ENCODE peak calls at places on chromosomes 16 and 17, in four cellular contexts. E is IMR-90, Y is H9, V is trophoblast cell. I is an unnamed sample.
A peak's percentile ranks its signal among the peaks of the same experiment; 100 is the strongest.

GRCh38 chr17:37490022-37490587 is 414 bp downstream of the DUSP14 start:
- DNase-seq in E (peak; percentile 45), V (peak; percentile 82), Y (peak; percentile 80), I (peak; percentile 66)

GRCh38 chr17:56870163-56870651 is 36.3 kb downstream of the DGKE start:
- DNase-seq in Y (no peak), V (peak; percentile 87), E (peak; percentile 18), I (no peak)

GRCh38 chr16:12271006-12271405 is 294.5 kb downstream of the SNX29 start:
- DNase-seq in Y (peak; percentile 69), V (peak; percentile 62), E (peak; percentile 32), I (peak; percentile 9)

GRCh38 chr17:82126479-82127314 is 28.7 kb upstream of the FASN start:
- DNase-seq in E (no peak), Y (no peak), V (no peak), I (no peak)

GRCh38 chr16:55436587-55436986 is 42.4 kb upstream of the MMP2 start:
- DNase-seq in V (no peak), E (no peak), Y (no peak), I (no peak)

GRCh38 chr17:78105551-78105950 is 23.0 kb downstream of the TMC6 start:
- DNase-seq in V (no peak), E (peak; percentile 5), Y (no peak), I (no peak)

GRCh38 chr16:66650707-66651473 is 45.7 kb downstream of the CMTM4 start:
- DNase-seq in V (peak; percentile 93), E (peak; percentile 80), Y (peak; percentile 88), I (peak; percentile 81)

GRCh38 chr16:81443688-81444447 is 740 bp upstream of the CMIP start:
- DNase-seq in V (peak; percentile 49), E (no peak), Y (peak; percentile 52), I (no peak)

GRCh38 chr16:56512025-56512424 is 7.8 kb downstream of the BBS2 start:
- DNase-seq in V (no peak), Y (no peak), E (no peak), I (no peak)

GRCh38 chr17:78940708-78941107 is 15.5 kb upstream of the TIMP2 start:
- DNase-seq in V (peak; percentile 89), Y (peak; percentile 92), E (peak; percentile 54), I (no peak)

GRCh38 chr17:68698761-68699160 is 97.6 kb upstream of the FAM20A start:
- DNase-seq in Y (no peak), E (no peak), V (no peak), I (no peak)

GRCh38 chr17:54888254-54888653 is 12.4 kb upstream of the TOM1L1 start:
- DNase-seq in Y (no peak), V (no peak), E (no peak), I (no peak)

GRCh38 chr17:45361976-45362375 is 45.2 kb upstream of the MAP3K14 start:
- DNase-seq in Y (peak; percentile 20), V (no peak), E (no peak), I (no peak)

GRCh38 chr16:71430744-71431143 is 11.1 kb downstream of the TLE7 start:
- DNase-seq in V (no peak), E (no peak), Y (no peak), I (no peak)

GRCh38 chr16:57255686-57256415 is 10.8 kb downstream of the ARL2BP start:
- DNase-seq in Y (no peak), V (no peak), E (no peak), I (no peak)

DNA sequence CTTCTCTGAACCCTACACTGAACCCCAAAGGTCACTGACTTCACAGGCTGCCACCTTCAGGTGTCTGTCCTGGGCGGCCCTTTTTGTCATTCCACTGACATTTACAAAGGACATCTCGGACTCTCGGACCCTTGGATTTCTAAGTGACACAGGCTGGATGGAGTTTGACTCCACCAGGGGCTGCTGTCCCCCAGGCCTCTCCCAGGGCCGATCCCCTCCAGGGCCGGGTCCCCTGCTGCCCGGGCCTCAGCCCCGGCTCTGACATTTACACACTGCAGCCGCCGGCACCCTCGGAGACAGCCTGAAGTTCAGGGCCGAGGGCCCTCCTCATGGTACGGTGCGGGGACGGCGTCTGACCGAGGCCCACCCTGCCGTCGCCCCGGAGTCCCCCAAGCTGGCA is 24.1 kb downstream of the CACNA1H start:
- DNase-seq in E (no peak), Y (no peak), V (no peak), I (no peak)
- H2BK5ac ChIP-seq in E (no peak overlapping the region), Y (no peak overlapping the region), V (no peak overlapping the region), I (no peak overlapping the region)

GRCh38 chr16:86953631-86954465 is 363.3 kb downstream of the C16orf95 start:
- DNase-seq in V (no peak), Y (peak; percentile 55), E (no peak), I (no peak)
- H2BK5ac ChIP-seq in V (no peak overlapping the region), Y (no peak overlapping the region), E (no peak overlapping the region), I (no peak overlapping the region)

DNA sequence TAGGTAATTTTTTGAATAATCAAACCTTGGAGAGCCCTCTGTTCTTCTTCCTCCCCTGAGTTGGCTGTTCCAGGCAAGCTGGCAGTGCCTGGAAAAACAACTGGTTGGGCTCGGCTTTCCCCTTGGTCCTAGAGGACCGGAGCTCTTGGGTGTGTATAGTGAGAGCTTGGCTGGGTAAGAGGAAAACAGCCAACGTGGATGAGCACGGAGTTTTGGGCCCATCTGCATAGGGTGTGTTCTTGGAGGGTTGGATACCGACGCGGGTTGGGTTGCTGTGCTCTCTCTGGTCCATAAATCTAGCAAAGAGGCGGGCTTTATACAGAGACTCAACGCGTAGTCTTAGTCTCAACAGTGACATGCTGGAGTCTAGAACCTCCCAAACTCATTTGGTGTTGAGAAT is 23.2 kb downstream of the ITGB3 start:
- DNase-seq in E (peak; percentile 73), Y (peak; percentile 77), V (peak; percentile 52), I (no peak)
- H2BK5ac ChIP-seq in E (peak overlapping the region; percentile 93), Y (no peak overlapping the region), V (peak overlapping the region; percentile 22), I (no peak overlapping the region)

GRCh38 chr17:63937920-63938319 is 5.8 kb upstream of the CD79B start:
- DNase-seq in V (no peak), E (no peak), Y (no peak), I (no peak)
- H2BK5ac ChIP-seq in V (no peak overlapping the region), E (no peak overlapping the region), Y (no peak overlapping the region), I (no peak overlapping the region)

GRCh38 chr17:65101371-65101770 is 35.8 kb upstream of the RGS9 start:
- DNase-seq in V (no peak), Y (no peak), E (no peak), I (no peak)

GRCh38 chr17:65102235-65102634 is 34.9 kb upstream of the RGS9 start:
- DNase-seq in Y (no peak), E (no peak), V (no peak), I (no peak)

GRCh38 chr17:65099475-65099874 is 37.7 kb upstream of the RGS9 start:
- DNase-seq in E (no peak), Y (no peak), V (no peak), I (no peak)

GRCh38 chr17:65100316-65101140 is 36.6 kb upstream of the RGS9 start:
- DNase-seq in V (peak; percentile 89), Y (peak; percentile 94), E (peak; percentile 47), I (peak; percentile 82)

GRCh38 chr17:65099941-65100315 is 37.2 kb upstream of the RGS9 start:
- DNase-seq in V (peak; percentile 97), E (peak; percentile 60), Y (peak; percentile 51), I (no peak)
- H2BK5ac ChIP-seq in V (no peak overlapping the region), E (no peak overlapping the region), Y (no peak overlapping the region), I (no peak overlapping the region)